ENCODE peak calls at places on chromosomes 7 and 10, in six cellular contexts. One of them, this sample, is unnamed.

GRCh38 chr7:98867271-98867701 is 2.5 kb downstream of the TMEM130 start:
- DNase-seq in pancreas: no peak
- DNase-seq in mammary epithelial cell: no peak
- DNase-seq in B cell: no peak
- DNase-seq in endodermal cell: no peak
- DNase-seq in HFF-Myc: no peak
- DNase-seq in this sample: no peak

GRCh38 chr7:36967387-36967786 is 243.1 kb upstream of the AOAH start:
- DNase-seq in HFF-Myc: peak; percentile 29
- DNase-seq in mammary epithelial cell: peak; percentile 52
- DNase-seq in B cell: no peak
- DNase-seq in pancreas: peak; percentile 56
- DNase-seq in endodermal cell: peak; percentile 89
- DNase-seq in this sample: peak; percentile 22

GRCh38 chr10:121338206-121338991 is 259.8 kb downstream of the FGFR2 start:
- DNase-seq in HFF-Myc: no peak
- DNase-seq in pancreas: no peak
- DNase-seq in endodermal cell: peak; percentile 55
- DNase-seq in B cell: no peak
- DNase-seq in mammary epithelial cell: no peak
- DNase-seq in this sample: no peak

GRCh38 chr10:45199380-45199740 is 116.0 kb downstream of the OR13A1 start:
- DNase-seq in pancreas: no peak
- DNase-seq in HFF-Myc: no peak
- DNase-seq in endodermal cell: no peak
- DNase-seq in B cell: no peak
- DNase-seq in mammary epithelial cell: no peak
- DNase-seq in this sample: no peak

GRCh38 chr7:29900745-29901144 is 88.9 kb downstream of the SCRN1 start:
- DNase-seq in pancreas: no peak
- DNase-seq in B cell: no peak
- DNase-seq in mammary epithelial cell: no peak
- DNase-seq in HFF-Myc: no peak
- DNase-seq in endodermal cell: no peak
- DNase-seq in this sample: no peak

GRCh38 chr7:134356421-134356936 is 39.7 kb upstream of the SLC35B4 start:
- DNase-seq in HFF-Myc: no peak
- DNase-seq in pancreas: no peak
- DNase-seq in endodermal cell: no peak
- DNase-seq in mammary epithelial cell: no peak
- DNase-seq in B cell: no peak
- DNase-seq in this sample: no peak

GRCh38 chr10:123134058-123134914 is 1.5 kb upstream of the HMX3 start:
- DNase-seq in mammary epithelial cell: no peak
- DNase-seq in endodermal cell: no peak
- DNase-seq in B cell: peak; percentile 42
- DNase-seq in pancreas: no peak
- DNase-seq in HFF-Myc: no peak
- DNase-seq in this sample: no peak

GRCh38 chr10:35464805-35465456 is 128.6 kb downstream of the CCNY start:
- DNase-seq in HFF-Myc: no peak
- DNase-seq in endodermal cell: no peak
- DNase-seq in mammary epithelial cell: no peak
- DNase-seq in pancreas: no peak
- DNase-seq in B cell: no peak
- DNase-seq in this sample: no peak

GRCh38 chr7:99679400-99680191 is at the start of gene CYP3A5:
- DNase-seq in endodermal cell: no peak
- DNase-seq in B cell: no peak
- DNase-seq in HFF-Myc: peak; percentile 11
- DNase-seq in mammary epithelial cell: no peak
- DNase-seq in pancreas: peak; percentile 57
- DNase-seq in this sample: no peak

GRCh38 chr7:77327067-77327931 is 88.8 kb downstream of the GSAP start:
- DNase-seq in endodermal cell: no peak
- DNase-seq in pancreas: no peak
- DNase-seq in B cell: no peak
- DNase-seq in mammary epithelial cell: peak; percentile 74
- DNase-seq in HFF-Myc: no peak
- DNase-seq in this sample: peak; percentile 20

GRCh38 chr10:82742478-82742877 is 867.5 kb downstream of the NRG3 start:
- DNase-seq in B cell: no peak
- DNase-seq in pancreas: no peak
- DNase-seq in mammary epithelial cell: peak; percentile 23
- DNase-seq in endodermal cell: no peak
- DNase-seq in HFF-Myc: peak; percentile 2
- DNase-seq in this sample: no peak

GRCh38 chr10:22436526-22436892 is 91.2 kb downstream of the SPAG6 start:
- DNase-seq in B cell: no peak
- DNase-seq in pancreas: no peak
- DNase-seq in HFF-Myc: no peak
- DNase-seq in endodermal cell: no peak
- DNase-seq in mammary epithelial cell: no peak
- DNase-seq in this sample: no peak

GRCh38 chr10:83214178-83214577 is 925.1 kb upstream of the GHITM start:
- DNase-seq in endodermal cell: no peak
- DNase-seq in HFF-Myc: no peak
- DNase-seq in pancreas: no peak
- DNase-seq in B cell: no peak
- DNase-seq in mammary epithelial cell: peak; percentile 16
- DNase-seq in this sample: no peak

GRCh38 chr7:30164567-30164966 is 29.8 kb downstream of the MTURN start:
- DNase-seq in mammary epithelial cell: peak; percentile 77
- DNase-seq in HFF-Myc: no peak
- DNase-seq in B cell: peak; percentile 39
- DNase-seq in endodermal cell: no peak
- DNase-seq in pancreas: no peak
- DNase-seq in this sample: no peak

GRCh38 chr7:121163699-121164098 is 165.1 kb upstream of the WNT16 start:
- DNase-seq in B cell: no peak
- DNase-seq in HFF-Myc: no peak
- DNase-seq in pancreas: no peak
- DNase-seq in endodermal cell: no peak
- DNase-seq in mammary epithelial cell: no peak
- DNase-seq in this sample: no peak

GRCh38 chr10:31833753-31834152 is 94.9 kb downstream of the ARHGAP12 start:
- DNase-seq in B cell: no peak
- DNase-seq in pancreas: no peak
- DNase-seq in endodermal cell: no peak
- DNase-seq in HFF-Myc: no peak
- DNase-seq in mammary epithelial cell: no peak
- DNase-seq in this sample: no peak

DNA sequence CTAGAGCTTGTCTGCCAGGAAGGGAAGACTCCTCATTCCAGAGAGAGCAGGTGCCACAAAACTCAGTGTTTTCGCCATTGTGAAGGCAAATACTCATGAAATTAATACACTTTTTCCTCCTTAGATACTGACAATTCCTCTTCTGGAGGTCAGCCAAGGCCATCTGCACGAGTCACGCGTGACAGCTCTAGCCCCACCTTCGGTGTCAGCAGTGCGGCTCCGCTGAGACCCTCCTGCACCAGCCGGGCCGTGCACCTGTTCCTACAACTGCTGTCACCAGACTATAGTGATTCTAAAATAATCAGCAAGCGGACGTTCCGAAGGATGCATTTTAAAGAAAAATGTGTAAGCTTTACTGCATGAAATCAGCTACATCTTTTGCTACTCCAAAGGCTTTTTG is 127.7 kb downstream of the DIP2C start:
- DNase-seq in endodermal cell: no peak
- DNase-seq in B cell: no peak
- DNase-seq in mammary epithelial cell: no peak
- DNase-seq in pancreas: no peak
- DNase-seq in HFF-Myc: no peak
- DNase-seq in this sample: no peak
- TF ChIP-seq CTCF in endodermal cell: no peak
- TF ChIP-seq CTCF in B cell: no peak
- TF ChIP-seq CTCF in mammary epithelial cell: no peak
- TF ChIP-seq CTCF in pancreas: no peak
- TF ChIP-seq CTCF in HFF-Myc: no peak
- TF ChIP-seq CTCF in this sample: no peak

GRCh38 chr10:100485336-100485735 is 22.5 kb downstream of the WNT8B start:
- DNase-seq in endodermal cell: peak; percentile 75
- DNase-seq in mammary epithelial cell: no peak
- DNase-seq in pancreas: no peak
- DNase-seq in HFF-Myc: no peak
- DNase-seq in B cell: no peak
- DNase-seq in this sample: no peak

GRCh38 chr10:100487529-100487928 is 24.7 kb downstream of the WNT8B start:
- DNase-seq in pancreas: no peak
- DNase-seq in B cell: no peak
- DNase-seq in endodermal cell: no peak
- DNase-seq in HFF-Myc: no peak
- DNase-seq in mammary epithelial cell: no peak
- DNase-seq in this sample: no peak

GRCh38 chr10:100489388-100489787 is 26.6 kb downstream of the WNT8B start:
- DNase-seq in pancreas: no peak
- DNase-seq in HFF-Myc: no peak
- DNase-seq in mammary epithelial cell: no peak
- DNase-seq in endodermal cell: no peak
- DNase-seq in B cell: no peak
- DNase-seq in this sample: no peak

GRCh38 chr10:100485841-100486495 is 23.2 kb downstream of the WNT8B start:
- DNase-seq in pancreas: no peak
- DNase-seq in HFF-Myc: no peak
- DNase-seq in endodermal cell: peak; percentile 90
- DNase-seq in B cell: no peak
- DNase-seq in mammary epithelial cell: no peak
- DNase-seq in this sample: no peak

DNA sequence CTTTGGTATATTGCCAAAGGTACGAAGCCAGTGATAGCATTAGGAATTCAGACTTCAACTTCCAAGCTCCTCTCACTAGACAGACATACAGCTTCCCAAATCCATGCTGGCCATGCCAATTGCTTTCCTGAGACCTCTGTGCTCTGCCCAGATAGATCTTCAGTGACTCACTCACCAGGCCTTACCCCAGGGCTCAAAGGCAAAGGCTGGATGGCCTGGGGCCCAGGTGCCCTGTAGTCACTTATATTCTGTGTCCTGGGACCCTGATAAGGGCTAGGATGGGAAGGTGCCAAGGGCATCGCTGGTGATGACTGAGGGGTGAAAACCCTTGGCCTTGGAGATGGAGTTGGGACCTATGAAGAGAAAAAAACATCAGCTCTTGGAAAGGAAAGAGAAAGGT is 27.7 kb downstream of the WNT8B start:
- DNase-seq in pancreas: no peak
- DNase-seq in mammary epithelial cell: no peak
- DNase-seq in endodermal cell: no peak
- DNase-seq in B cell: no peak
- DNase-seq in HFF-Myc: no peak
- DNase-seq in this sample: no peak
- TF ChIP-seq CTCF in pancreas: no peak
- TF ChIP-seq CTCF in mammary epithelial cell: no peak
- TF ChIP-seq CTCF in endodermal cell: no peak
- TF ChIP-seq CTCF in B cell: no peak
- TF ChIP-seq CTCF in HFF-Myc: no peak
- TF ChIP-seq CTCF in this sample: no peak

DNA sequence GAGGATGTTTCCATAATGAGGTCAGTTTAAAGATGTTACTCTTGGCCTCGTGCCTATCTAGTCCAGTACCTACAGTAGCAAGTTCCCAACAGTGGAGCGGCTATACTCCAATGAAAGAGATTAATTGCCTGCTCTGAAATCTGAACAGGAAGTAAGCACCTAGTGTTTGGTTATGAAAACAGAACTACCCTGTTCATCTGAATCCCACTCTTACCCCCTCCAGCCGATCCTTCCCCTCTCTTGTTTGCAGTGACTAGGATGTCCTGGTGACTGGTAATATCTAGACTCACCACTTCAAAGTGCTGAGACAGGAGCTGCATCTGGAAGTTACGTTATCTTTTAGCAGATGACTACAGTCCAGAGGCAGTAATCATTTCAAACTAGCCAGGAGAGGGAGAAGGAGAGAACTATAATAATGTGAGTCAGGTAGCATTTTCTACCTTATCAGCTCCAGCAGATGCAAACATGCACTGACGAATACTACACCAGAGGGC is 666.7 kb upstream of the NRP1 start:
- DNase-seq in pancreas: no peak
- DNase-seq in HFF-Myc: no peak
- DNase-seq in B cell: no peak
- DNase-seq in mammary epithelial cell: no peak
- DNase-seq in endodermal cell: no peak
- DNase-seq in this sample: no peak
- TF ChIP-seq CTCF in pancreas: no peak
- TF ChIP-seq CTCF in HFF-Myc: no peak
- TF ChIP-seq CTCF in B cell: no peak
- TF ChIP-seq CTCF in mammary epithelial cell: no peak
- TF ChIP-seq CTCF in endodermal cell: no peak
- TF ChIP-seq CTCF in this sample: no peak

GRCh38 chr7:104548861-104549260 is 220.5 kb downstream of the LHFPL3 start:
- DNase-seq in endodermal cell: no peak
- DNase-seq in mammary epithelial cell: no peak
- DNase-seq in pancreas: no peak
- DNase-seq in HFF-Myc: no peak
- DNase-seq in B cell: no peak
- DNase-seq in this sample: no peak
- TF ChIP-seq CTCF in endodermal cell: peak; percentile 60
- TF ChIP-seq CTCF in mammary epithelial cell: no peak
- TF ChIP-seq CTCF in pancreas: no peak
- TF ChIP-seq CTCF in HFF-Myc: no peak
- TF ChIP-seq CTCF in B cell: no peak
- TF ChIP-seq CTCF in this sample: no peak

DNA sequence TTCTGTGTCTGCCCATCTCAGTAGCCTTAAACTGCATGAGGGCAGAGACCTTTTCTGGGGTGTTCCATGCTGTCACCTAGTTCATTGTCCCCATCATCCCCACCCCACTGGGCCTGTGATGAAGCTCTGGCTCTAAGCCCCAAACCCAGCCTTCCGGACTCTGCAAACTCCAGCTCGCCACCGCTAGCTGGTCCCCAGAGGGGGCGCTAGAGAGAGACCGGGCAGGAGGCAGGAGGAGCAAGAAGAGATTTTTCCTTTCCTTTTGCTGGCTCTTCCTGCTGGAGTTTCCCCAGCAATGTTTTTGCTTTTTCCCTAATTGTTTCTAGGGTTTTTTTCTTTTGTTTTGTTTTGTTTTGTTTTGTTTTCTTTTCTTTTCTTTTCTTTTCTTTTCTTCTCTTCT is 234.4 kb downstream of the TEX36 start:
- DNase-seq in pancreas: peak; percentile 35
- DNase-seq in B cell: no peak
- DNase-seq in mammary epithelial cell: peak; percentile 5
- DNase-seq in HFF-Myc: no peak
- DNase-seq in endodermal cell: peak; percentile 91
- DNase-seq in this sample: no peak
- TF ChIP-seq CTCF in pancreas: no peak
- TF ChIP-seq CTCF in B cell: peak; percentile 16
- TF ChIP-seq CTCF in mammary epithelial cell: peak; percentile 56
- TF ChIP-seq CTCF in HFF-Myc: peak; percentile 73
- TF ChIP-seq CTCF in endodermal cell: peak; percentile 88
- TF ChIP-seq CTCF in this sample: peak; percentile 40

GRCh38 chr10:110305767-110306451 is 1.2 kb upstream of the SMNDC1 start:
- DNase-seq in endodermal cell: peak; percentile 70
- DNase-seq in pancreas: peak; percentile 55
- DNase-seq in HFF-Myc: peak; percentile 76
- DNase-seq in mammary epithelial cell: peak; percentile 84
- DNase-seq in B cell: peak; percentile 41
- DNase-seq in this sample: peak; percentile 64
- TF ChIP-seq CTCF in endodermal cell: peak; percentile 82
- TF ChIP-seq CTCF in pancreas: no peak
- TF ChIP-seq CTCF in HFF-Myc: peak; percentile 61
- TF ChIP-seq CTCF in mammary epithelial cell: peak; percentile 77
- TF ChIP-seq CTCF in B cell: peak; percentile 84
- TF ChIP-seq CTCF in this sample: peak; percentile 65

This sample was measured in AG09319.